ENCODE peak calls at places on chromosomes 3 and 15, in four cellular contexts. V is pancreas, J is transverse colon, Q is endothelial cell of umbilical vein. O is an unnamed sample.

GRCh38 chr3:13012228-13012691 is 61.0 kb downstream of the IQSEC1 start:
- DNase-seq in V (no peak), J (peak; percentile 80), Q (no peak), O (peak; percentile 28)

GRCh38 chr3:188979669-188980311 is 192.0 kb upstream of the TPRG1 start:
- DNase-seq in V (no peak), J (no peak), Q (no peak), O (no peak)

GRCh38 chr3:51083490-51083889 is 301.6 kb upstream of the MANF start:
- DNase-seq in V (no peak), J (no peak), Q (no peak), O (no peak)

GRCh38 chr3:12328132-12328915 is 39.5 kb downstream of the PPARG start:
- DNase-seq in V (no peak), J (no peak), Q (no peak), O (no peak)

GRCh38 chr3:143170043-143170442 is 50.5 kb downstream of the CHST2 start:
- DNase-seq in V (no peak), J (no peak), Q (no peak), O (no peak)

GRCh38 chr15:91589360-91589759 is 264.1 kb upstream of the SLCO3A1 start:
- DNase-seq in V (no peak), J (no peak), Q (no peak), O (no peak)

GRCh38 chr15:66795851-66796250 is 93.8 kb downstream of the SMAD6 start:
- DNase-seq in V (no peak), J (no peak), Q (no peak), O (no peak)

GRCh38 chr15:39118510-39118909 is 462.4 kb upstream of the THBS1 start:
- DNase-seq in V (no peak), J (no peak), Q (peak; percentile 81), O (no peak)

GRCh38 chr3:184460276-184460675 is 80.4 kb downstream of the CHRD start:
- DNase-seq in V (no peak), J (no peak), Q (no peak), O (no peak)

GRCh38 chr15:83578706-83579105 is 75.2 kb upstream of the ADAMTSL3 start:
- DNase-seq in V (no peak), J (no peak), Q (no peak), O (no peak)

GRCh38 chr3:49013738-49014660 is 4.4 kb downstream of the DALRD3 start:
- DNase-seq in V (no peak), J (peak; percentile 66), Q (peak; percentile 28), O (peak; percentile 47)

GRCh38 chr3:107604057-107604802 is 81.5 kb downstream of the BBX start:
- DNase-seq in V (no peak), J (no peak), Q (no peak), O (no peak)

GRCh38 chr3:115217678-115218451 is 70.8 kb upstream of the ZBTB20 start:
- DNase-seq in V (no peak), J (peak; percentile 52), Q (peak; percentile 75), O (no peak)

GRCh38 chr15:59532770-59533379 is 78.7 kb upstream of the GCNT3 start:
- DNase-seq in V (no peak), J (peak; percentile 50), Q (peak; percentile 54), O (no peak)

GRCh38 chr3:135629696-135630408 is 335.7 kb upstream of the PPP2R3A start:
- DNase-seq in V (no peak), J (no peak), Q (no peak), O (no peak)

GRCh38 chr15:82875411-82876003 is 66.1 kb downstream of the WHAMM start:
- DNase-seq in V (no peak), J (no peak), Q (no peak), O (no peak)

GRCh38 chr3:144770291-144770690 is 798.7 kb downstream of the DIPK2A start:
- DNase-seq in V (no peak), J (no peak), Q (no peak), O (no peak)

GRCh38 chr3:143119974-143120715 is 574 bp downstream of the CHST2 start:
- DNase-seq in V (no peak), J (peak; percentile 17), Q (peak; percentile 19), O (no peak)

GRCh38 chr15:31178705-31179104 is 77.2 kb upstream of the TRPM1 start:
- DNase-seq in V (no peak), J (no peak), Q (no peak), O (no peak)

GRCh38 chr15:89958107-89958805 is 42.9 kb upstream of the ZNF710 start:
- DNase-seq in V (peak; percentile 86), J (peak; percentile 65), Q (no peak), O (no peak)

GRCh38 chr3:158809642-158810041 is 7.8 kb downstream of the MFSD1 start:
- DNase-seq in V (no peak), J (no peak), Q (no peak), O (no peak)

DNA sequence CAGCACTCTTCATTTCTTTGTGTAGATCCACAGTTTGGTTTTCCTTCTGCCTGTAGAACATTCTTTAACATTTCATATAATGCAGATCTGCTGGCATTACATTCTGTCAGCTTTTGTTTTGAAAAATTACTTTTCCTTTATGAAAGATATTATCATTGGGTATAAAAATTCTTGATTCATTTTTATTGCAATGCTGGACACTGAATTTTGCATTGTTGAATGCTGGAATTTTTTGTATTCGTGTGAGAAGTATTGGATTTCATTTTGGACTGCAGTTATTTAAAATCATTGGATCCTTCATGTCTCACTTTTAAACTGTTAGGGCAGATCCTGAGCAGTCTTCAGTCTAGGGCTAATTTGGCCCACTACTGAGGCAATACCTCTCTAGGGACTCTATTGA is 67.1 kb downstream of the SNRK start:
- DNase-seq in V (no peak), J (no peak), Q (no peak), O (no peak)
- H3K9me3 ChIP-seq in V (no peaks in the 10 kb centered on the region), J (peaks cover 20% of the 10 kb centered on the region), Q (no peaks in the 10 kb centered on the region), O (peaks cover 3% of the 10 kb centered on the region)

GRCh38 chr3:113560265-113560664 is 27.9 kb downstream of the SIDT1 start:
- DNase-seq in V (no peak), J (no peak), Q (no peak), O (no peak)

GRCh38 chr3:113555138-113555537 is 22.8 kb downstream of the SIDT1 start:
- DNase-seq in V (no peak), J (no peak), Q (no peak), O (no peak)

GRCh38 chr3:113559011-113559410 is 26.7 kb downstream of the SIDT1 start:
- DNase-seq in V (no peak), J (no peak), Q (no peak), O (no peak)

GRCh38 chr3:113557374-113557773 is 25.0 kb downstream of the SIDT1 start:
- DNase-seq in V (no peak), J (no peak), Q (peak; percentile 26), O (no peak)

DNA sequence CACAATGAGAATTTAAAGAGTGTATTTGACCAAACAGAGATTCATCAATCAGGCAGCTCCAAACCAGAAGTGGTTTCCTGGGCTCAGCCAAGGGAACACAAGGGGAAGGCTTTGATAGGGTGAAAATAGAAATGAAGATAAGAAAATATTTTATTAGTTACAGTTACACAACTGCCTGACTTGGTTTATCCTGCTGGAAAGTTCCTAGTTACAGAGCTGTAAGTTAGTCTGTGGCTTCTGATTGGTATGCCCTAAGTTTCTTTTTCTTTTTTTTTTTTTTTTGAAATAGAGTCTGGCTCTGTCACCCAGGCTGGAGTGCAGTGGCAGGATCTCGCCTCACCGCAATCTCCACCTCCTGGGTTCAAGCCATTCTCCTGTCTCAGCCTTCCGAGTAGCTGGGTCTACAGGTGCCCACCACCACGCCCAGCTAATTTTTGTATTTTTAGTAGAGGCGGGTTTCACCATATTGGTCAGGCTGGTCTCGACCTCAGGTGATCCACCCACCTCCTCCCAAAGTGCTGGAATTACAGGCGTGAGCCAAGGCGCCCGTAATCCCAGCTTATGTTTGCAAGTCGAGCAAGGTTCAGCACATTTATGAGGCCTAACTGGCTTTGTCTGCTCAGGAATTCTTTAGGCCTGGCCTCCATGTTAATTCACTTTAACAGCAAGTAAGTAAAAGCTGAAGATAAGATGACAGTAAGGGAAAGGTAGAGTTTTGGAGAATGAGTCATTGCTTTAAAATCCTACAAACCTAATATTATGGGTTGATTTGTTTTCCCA is 24.4 kb downstream of the SIDT1 start:
- DNase-seq in V (no peak), J (peak; percentile 45), Q (no peak), O (no peak)
- H3K9me3 ChIP-seq in V (no peaks in the 10 kb centered on the region), J (no peaks in the 10 kb centered on the region), Q (no peaks in the 10 kb centered on the region), O (no peaks in the 10 kb centered on the region)

DNA sequence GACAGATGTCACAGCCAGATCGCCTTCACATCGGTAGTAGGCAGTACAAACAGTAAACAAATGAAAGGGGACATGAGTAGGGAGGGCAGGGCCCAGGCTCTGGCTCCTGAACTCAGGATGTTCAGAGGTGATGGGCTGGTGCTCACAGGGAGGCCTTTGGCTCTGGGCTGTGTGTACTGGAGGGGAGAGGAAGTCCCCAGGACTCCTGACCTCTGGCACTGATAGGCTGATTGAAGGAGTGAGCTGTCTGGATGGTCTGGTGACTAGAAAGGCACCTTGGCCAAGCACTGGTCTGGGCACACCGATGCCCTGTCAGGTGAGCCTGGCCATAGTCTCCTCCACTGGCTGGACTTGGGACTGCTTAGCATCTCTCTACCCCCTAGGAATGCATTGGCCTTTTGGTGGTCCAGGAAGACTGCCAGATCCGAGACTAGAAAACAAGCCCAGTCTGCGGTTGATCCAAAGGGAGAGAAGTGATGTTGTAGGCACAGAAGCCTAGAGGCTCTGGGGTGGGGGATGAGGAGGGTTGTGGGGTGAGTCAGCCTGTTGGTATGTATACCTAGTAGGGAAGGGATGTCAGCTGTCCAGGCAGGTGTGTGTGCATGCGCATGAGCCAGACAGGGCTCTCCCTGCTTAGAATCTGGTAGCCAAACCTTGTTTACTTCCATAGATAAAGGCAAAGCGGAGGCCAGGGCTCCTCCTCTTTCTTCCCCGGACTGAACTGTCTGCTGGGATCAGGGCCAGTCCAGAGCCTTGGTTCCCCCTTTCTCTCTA is 1.9 kb downstream of the SPINT1 start:
- DNase-seq in V (peak; percentile 88), J (peak; percentile 87), Q (no peak), O (no peak)
- H3K9me3 ChIP-seq in V (no peaks in the 10 kb centered on the region), J (no peaks in the 10 kb centered on the region), Q (no peaks in the 10 kb centered on the region), O (no peaks in the 10 kb centered on the region)

GRCh38 chr3:1087066-1087555 is 5.7 kb upstream of the CNTN6 start:
- DNase-seq in V (peak; percentile 12), J (no peak), Q (no peak), O (no peak)

GRCh38 chr3:1092771-1093170 is at the start of gene CNTN6:
- DNase-seq in V (no peak), J (no peak), Q (no peak), O (no peak)

GRCh38 chr3:1092061-1092460 is 763 bp upstream of the CNTN6 start:
- DNase-seq in V (no peak), J (no peak), Q (no peak), O (no peak)

GRCh38 chr3:1091276-1091675 is 1.5 kb upstream of the CNTN6 start:
- DNase-seq in V (no peak), J (no peak), Q (no peak), O (no peak)

GRCh38 chr3:1088503-1088902 is 4.3 kb upstream of the CNTN6 start:
- DNase-seq in V (no peak), J (no peak), Q (no peak), O (no peak)
- H3K9me3 ChIP-seq in V (no peaks in the 10 kb centered on the region), J (no peaks in the 10 kb centered on the region), Q (peaks cover 2% of the 10 kb centered on the region), O (no peaks in the 10 kb centered on the region)

O was measured in T-helper 17 cell.